ENCODE peak calls at places on chromosomes 5 and 9, in seven cellular contexts. D is caudate nucleus; H is OCI-LY7; M is dorsolateral prefrontal cortex; W is activated CD8-positive, alpha-beta T cell treated with anti-CD3 and anti-CD28 coated beads for 36 hours; S is HuH-7; I is SW 1271. R is an unnamed sample.

GRCh38 chr5:10642367-10642766 is 78.5 kb downstream of the ANKRD33B start:
- DNase-seq in D (no peak), H (no peak), M (no peak), W (no peak), S (no peak), I (no peak), R (no peak)

GRCh38 chr5:120083851-120084615 is 380.1 kb upstream of the PRR16 start:
- DNase-seq in D (no peak), H (no peak), M (no peak), W (no peak), S (no peak), I (no peak), R (peak)

GRCh38 chr5:121031487-121031886 is 567.4 kb downstream of the PRR16 start:
- DNase-seq in D (no peak), H (no peak), M (no peak), W (no peak), S (no peak), I (no peak), R (peak)

GRCh38 chr9:91166796-91167366 is 194.8 kb downstream of the AUH start:
- DNase-seq in D (no peak), H (no peak), M (no peak), W (no peak), S (no peak), I (no peak), R (no peak)

GRCh38 chr5:169160405-169160901 is 140.5 kb downstream of the SLIT3 start:
- DNase-seq in D (no peak), H (no peak), M (no peak), W (no peak), S (no peak), I (no peak), R (peak)

GRCh38 chr9:98455957-98456621 is 200.6 kb upstream of the TBC1D2 start:
- DNase-seq in D (no peak), H (no peak), M (peak), W (peak), S (no peak), I (no peak), R (no peak)

GRCh38 chr9:105500108-105500766 is 52.4 kb downstream of the FSD1L start:
- DNase-seq in D (no peak), H (peak), M (no peak), W (no peak), S (no peak), I (no peak), R (no peak)

GRCh38 chr9:15142903-15143534 is 164.0 kb downstream of the TTC39B start:
- DNase-seq in D (no peak), H (peak), M (peak), W (no peak), S (peak), I (peak), R (peak)

GRCh38 chr9:87878930-87879603 is 3.6 kb upstream of the SPATA31E1 start:
- DNase-seq in D (no peak), H (no peak), M (no peak), W (no peak), S (no peak), I (peak), R (peak)

GRCh38 chr5:93736284-93736683 is 5.1 kb downstream of the POU5F2 start:
- DNase-seq in D (no peak), H (no peak), M (no peak), W (no peak), S (no peak), I (no peak), R (no peak)

GRCh38 chr9:33818832-33819500 is 2.0 kb downstream of the UBE2R2 start:
- DNase-seq in D (no peak), H (no peak), M (no peak), W (no peak), S (no peak), I (no peak), R (no peak)

GRCh38 chr5:125093776-125094175 is 347.3 kb upstream of the ZNF608 start:
- DNase-seq in D (no peak), H (no peak), M (no peak), W (no peak), S (no peak), I (peak), R (peak)

GRCh38 chr5:164364237-164364636 is 858.8 kb downstream of the MAT2B start:
- DNase-seq in D (no peak), H (no peak), M (no peak), W (no peak), S (no peak), I (no peak), R (no peak)

GRCh38 chr9:87445646-87446045 is 52.0 kb upstream of the DAPK1 start:
- DNase-seq in D (no peak), H (peak), M (no peak), W (peak), S (peak), I (peak), R (no peak)

GRCh38 chr5:81904861-81905260 is 67.0 kb upstream of the ATG10 start:
- DNase-seq in D (no peak), H (no peak), M (no peak), W (no peak), S (no peak), I (no peak), R (no peak)

GRCh38 chr9:96148634-96149138 is 153.3 kb downstream of the HSD17B3 start:
- DNase-seq in D (no peak), H (no peak), M (no peak), W (no peak), S (no peak), I (no peak), R (no peak)

GRCh38 chr9:16575878-16576245 is 294.6 kb downstream of the BNC2 start:
- DNase-seq in D (no peak), H (no peak), M (no peak), W (no peak), S (no peak), I (no peak), R (no peak)

GRCh38 chr5:8585230-8586018 is 716.5 kb downstream of the MTRR start:
- DNase-seq in D (no peak), H (no peak), M (no peak), W (no peak), S (no peak), I (no peak), R (no peak)

GRCh38 chr5:174273325-174273724 is 227.8 kb downstream of the NSG2 start:
- DNase-seq in D (no peak), H (no peak), M (no peak), W (no peak), S (no peak), I (no peak), R (no peak)

GRCh38 chr5:149310947-149311675 is 34.2 kb upstream of the GRPEL2 start:
- DNase-seq in D (no peak), H (no peak), M (no peak), W (peak), S (no peak), I (no peak), R (no peak)

GRCh38 chr9:96305171-96305570 is 3.2 kb upstream of the HSD17B3 start:
- DNase-seq in D (no peak), H (no peak), M (no peak), W (no peak), S (no peak), I (no peak), R (no peak)

GRCh38 chr9:77731008-77731698 is 83.0 kb upstream of the GNA14 start:
- DNase-seq in D (no peak), H (no peak), M (no peak), W (no peak), S (no peak), I (no peak), R (no peak)

GRCh38 chr9:133703571-133704399 is 34.4 kb downstream of the SARDH start:
- DNase-seq in D (no peak), H (peak), M (no peak), W (peak), S (no peak), I (no peak), R (no peak)

GRCh38 chr5:43711496-43711895 is 108.5 kb downstream of the NNT start:
- DNase-seq in D (no peak), H (no peak), M (no peak), W (no peak), S (no peak), I (peak), R (no peak)

GRCh38 chr5:109470263-109470662 is 60.5 kb upstream of the PJA2 start:
- DNase-seq in D (no peak), H (no peak), M (no peak), W (no peak), S (no peak), I (no peak), R (no peak)

GRCh38 chr9:18861599-18862546 is 171.1 kb downstream of the SAXO1 start:
- DNase-seq in D (no peak), H (no peak), M (no peak), W (no peak), S (no peak), I (no peak), R (peak)

GRCh38 chr9:122158202-122158601 is 1.4 kb downstream of the NDUFA8 start:
- DNase-seq in D (no peak), H (peak), M (no peak), W (peak), S (peak), I (peak), R (no peak)

GRCh38 chr9:36725777-36726356 is 153.2 kb downstream of the MELK start:
- DNase-seq in D (no peak), H (no peak), M (no peak), W (no peak), S (no peak), I (no peak), R (no peak)

GRCh38 chr5:149046196-149046829 is 16.5 kb downstream of the SH3TC2 start:
- DNase-seq in D (no peak), H (no peak), M (no peak), W (no peak), S (no peak), I (no peak), R (no peak)

R was measured in AG09319.